ENCODE peak calls at places on chromosomes 12 and 14, in eight cellular contexts. R, E, W, S, H, B, C and A are unnamed samples.

GRCh38 chr12:30197392-30198047 is 413.8 kb upstream of the TMTC1 start:
- DNase-seq in R (no peak), E (no peak), W (no peak), S (no peak), H (no peak), B (no peak), C (peak; percentile 5), A (no peak)

GRCh38 chr14:71701990-71702389 is 230.2 kb upstream of the RGS6 start:
- DNase-seq in R (no peak), E (no peak), W (no peak), S (no peak), H (no peak), B (peak; percentile 22), C (no peak), A (no peak)

GRCh38 chr12:16670456-16671050 is 64.6 kb upstream of the LMO3 start:
- DNase-seq in R (no peak), E (no peak), W (no peak), S (no peak), H (no peak), B (no peak), C (peak; percentile 17), A (no peak)

GRCh38 chr12:89059721-89060120 is 292.6 kb downstream of the DUSP6 start:
- DNase-seq in R (no peak), E (no peak), W (no peak), S (peak; percentile 13), H (peak; percentile 18), B (no peak), C (peak; percentile 59), A (no peak)

GRCh38 chr12:104958946-104959841 is 1.1 kb upstream of the SLC41A2 start:
- DNase-seq in R (no peak), E (no peak), W (no peak), S (peak; percentile 50), H (peak; percentile 10), B (no peak), C (peak; percentile 81), A (no peak)

GRCh38 chr14:55699131-55700057 is 119.4 kb downstream of the KTN1 start:
- DNase-seq in R (peak; percentile 56), E (no peak), W (no peak), S (peak; percentile 47), H (no peak), B (no peak), C (peak; percentile 93), A (peak; percentile 44)

GRCh38 chr14:68785817-68786490 is 6.9 kb downstream of the ZFP36L1 start:
- DNase-seq in R (no peak), E (no peak), W (no peak), S (peak; percentile 47), H (no peak), B (peak; percentile 73), C (peak; percentile 98), A (peak; percentile 37)

GRCh38 chr14:85122690-85123089 is 407.3 kb upstream of the FLRT2 start:
- DNase-seq in R (no peak), E (no peak), W (no peak), S (no peak), H (no peak), B (no peak), C (no peak), A (no peak)

GRCh38 chr14:25006961-25007795 is 42.8 kb downstream of the STXBP6 start:
- DNase-seq in R (peak; percentile 37), E (no peak), W (no peak), S (peak; percentile 86), H (no peak), B (no peak), C (peak; percentile 93), A (peak; percentile 42)

GRCh38 chr12:121713257-121714155 is 954 bp downstream of the TMEM120B start:
- DNase-seq in R (no peak), E (no peak), W (no peak), S (no peak), H (no peak), B (no peak), C (no peak), A (no peak)

GRCh38 chr12:48247181-48247966 is 44.3 kb upstream of the OR10AD1 start:
- DNase-seq in R (no peak), E (no peak), W (no peak), S (no peak), H (no peak), B (no peak), C (no peak), A (no peak)

GRCh38 chr14:21589317-21589716 is 9.4 kb upstream of the OR10G3 start:
- DNase-seq in R (no peak), E (no peak), W (no peak), S (no peak), H (no peak), B (no peak), C (peak; percentile 42), A (no peak)

GRCh38 chr12:114995891-114996290 is 311.9 kb upstream of the TBX3 start:
- DNase-seq in R (no peak), E (no peak), W (no peak), S (no peak), H (no peak), B (no peak), C (no peak), A (no peak)

GRCh38 chr12:41681898-41682297 is 462.8 kb downstream of the GXYLT1 start:
- DNase-seq in R (peak; percentile 13), E (no peak), W (no peak), S (no peak), H (no peak), B (no peak), C (peak; percentile 30), A (no peak)

GRCh38 chr12:45553204-45553603 is 176.3 kb upstream of the ARID2 start:
- DNase-seq in R (no peak), E (no peak), W (no peak), S (no peak), H (no peak), B (no peak), C (peak; percentile 40), A (no peak)

GRCh38 chr12:14988035-14988434 is 15.2 kb downstream of the PDE6H start:
- DNase-seq in R (no peak), E (no peak), W (no peak), S (no peak), H (no peak), B (no peak), C (no peak), A (no peak)

GRCh38 chr14:65949711-65950516 is 536.3 kb upstream of the CCDC196 start:
- DNase-seq in R (peak; percentile 58), E (no peak), W (no peak), S (peak; percentile 15), H (no peak), B (peak; percentile 68), C (peak; percentile 91), A (no peak)

GRCh38 chr14:75380656-75381055 is 47.2 kb upstream of the JDP2 start:
- DNase-seq in R (no peak), E (no peak), W (no peak), S (no peak), H (no peak), B (no peak), C (no peak), A (no peak)

GRCh38 chr14:75409425-75410205 is 18.2 kb upstream of the JDP2 start:
- DNase-seq in R (no peak), E (no peak), W (no peak), S (no peak), H (no peak), B (no peak), C (no peak), A (no peak)

GRCh38 chr14:63777024-63777423 is 49.2 kb upstream of the SGPP1 start:
- DNase-seq in R (no peak), E (no peak), W (no peak), S (peak; percentile 50), H (no peak), B (no peak), C (peak; percentile 69), A (no peak)

GRCh38 chr12:116534341-116535121 is 24.6 kb upstream of the MAP1LC3B2 start:
- DNase-seq in R (no peak), E (no peak), W (no peak), S (no peak), H (peak; percentile 40), B (peak; percentile 8), C (peak; percentile 19), A (no peak)

GRCh38 chr12:22626429-22626828 is 1.5 kb downstream of the ETNK1 start:
- DNase-seq in R (no peak), E (no peak), W (no peak), S (peak; percentile 29), H (no peak), B (peak; percentile 66), C (peak; percentile 23), A (no peak)

GRCh38 chr14:60815371-60815770 is 80.8 kb downstream of the MNAT1 start:
- DNase-seq in R (peak; percentile 24), E (no peak), W (no peak), S (no peak), H (no peak), B (peak; percentile 4), C (peak; percentile 52), A (no peak)

GRCh38 chr12:95944108-95944704 is 1.1 kb downstream of the AMDHD1 start:
- DNase-seq in R (no peak), E (no peak), W (no peak), S (no peak), H (no peak), B (no peak), C (no peak), A (no peak)

GRCh38 chr12:45670339-45671065 is 59.0 kb upstream of the ARID2 start:
- DNase-seq in R (no peak), E (no peak), W (no peak), S (peak; percentile 10), H (no peak), B (peak; percentile 83), C (no peak), A (no peak)

GRCh38 chr14:30820674-30821073 is 53.7 kb upstream of the COCH start:
- DNase-seq in R (no peak), E (no peak), W (no peak), S (no peak), H (no peak), B (no peak), C (no peak), A (no peak)

GRCh38 chr14:88143817-88144216 is 138.9 kb downstream of the GPR65 start:
- DNase-seq in R (no peak), E (no peak), W (no peak), S (no peak), H (no peak), B (no peak), C (no peak), A (no peak)

GRCh38 chr12:59652098-59652497 is 56.3 kb downstream of the SLC16A7 start:
- DNase-seq in R (no peak), E (no peak), W (no peak), S (no peak), H (no peak), B (no peak), C (peak; percentile 35), A (no peak)

GRCh38 chr14:29810657-29811056 is 117.0 kb downstream of the PRKD1 start:
- DNase-seq in R (peak; percentile 17), E (no peak), W (no peak), S (peak; percentile 25), H (no peak), B (no peak), C (no peak), A (no peak)

GRCh38 chr12:62912644-62913043 is 22.3 kb downstream of the PPM1H start:
- DNase-seq in R (no peak), E (no peak), W (no peak), S (no peak), H (no peak), B (no peak), C (no peak), A (no peak)

GRCh38 chr14:61537567-61538463 is 157.5 kb upstream of the HIF1A start:
- DNase-seq in R (peak; percentile 76), E (no peak), W (no peak), S (peak; percentile 78), H (no peak), B (no peak), C (peak; percentile 99), A (peak; percentile 90)